ENCODE peak calls at places on chromosomes 7 and 10, in four cellular contexts. F is cardiac muscle cell, A is tibial nerve, U is cardiac fibroblast. X is an unnamed sample.

GRCh38 chr7:76262683-76263402 is 39.6 kb upstream of the HSPB1 start:
- DNase-seq in F (peak), A (peak), U (peak), X (peak)

GRCh38 chr10:103881420-103882284 is 26.3 kb upstream of the SH3PXD2A start:
- DNase-seq in F (no peak), A (no peak), U (no peak), X (no peak)

GRCh38 chr7:7911339-7911738 is 57.3 kb upstream of the GLCCI1 start:
- DNase-seq in F (peak), A (no peak), U (peak), X (no peak)

GRCh38 chr10:31242902-31243301 is 76.1 kb upstream of the ZEB1 start:
- DNase-seq in F (peak), A (no peak), U (peak), X (peak)

GRCh38 chr10:74418285-74418872 is 267.4 kb downstream of the ADK start:
- DNase-seq in F (no peak), A (no peak), U (no peak), X (no peak)

GRCh38 chr7:151327659-151328058 is 14.0 kb upstream of the NUB1 start:
- DNase-seq in F (no peak), A (no peak), U (peak), X (peak)

GRCh38 chr10:92219516-92219915 is 71.4 kb downstream of the CPEB3 start:
- DNase-seq in F (no peak), A (no peak), U (no peak), X (no peak)

GRCh38 chr7:151598045-151598444 is 78.3 kb upstream of the RHEB start:
- DNase-seq in F (peak), A (no peak), U (peak), X (peak)

GRCh38 chr10:81034376-81034775 is 496.7 kb downstream of the SH2D4B start:
- DNase-seq in F (no peak), A (no peak), U (no peak), X (no peak)

DNA sequence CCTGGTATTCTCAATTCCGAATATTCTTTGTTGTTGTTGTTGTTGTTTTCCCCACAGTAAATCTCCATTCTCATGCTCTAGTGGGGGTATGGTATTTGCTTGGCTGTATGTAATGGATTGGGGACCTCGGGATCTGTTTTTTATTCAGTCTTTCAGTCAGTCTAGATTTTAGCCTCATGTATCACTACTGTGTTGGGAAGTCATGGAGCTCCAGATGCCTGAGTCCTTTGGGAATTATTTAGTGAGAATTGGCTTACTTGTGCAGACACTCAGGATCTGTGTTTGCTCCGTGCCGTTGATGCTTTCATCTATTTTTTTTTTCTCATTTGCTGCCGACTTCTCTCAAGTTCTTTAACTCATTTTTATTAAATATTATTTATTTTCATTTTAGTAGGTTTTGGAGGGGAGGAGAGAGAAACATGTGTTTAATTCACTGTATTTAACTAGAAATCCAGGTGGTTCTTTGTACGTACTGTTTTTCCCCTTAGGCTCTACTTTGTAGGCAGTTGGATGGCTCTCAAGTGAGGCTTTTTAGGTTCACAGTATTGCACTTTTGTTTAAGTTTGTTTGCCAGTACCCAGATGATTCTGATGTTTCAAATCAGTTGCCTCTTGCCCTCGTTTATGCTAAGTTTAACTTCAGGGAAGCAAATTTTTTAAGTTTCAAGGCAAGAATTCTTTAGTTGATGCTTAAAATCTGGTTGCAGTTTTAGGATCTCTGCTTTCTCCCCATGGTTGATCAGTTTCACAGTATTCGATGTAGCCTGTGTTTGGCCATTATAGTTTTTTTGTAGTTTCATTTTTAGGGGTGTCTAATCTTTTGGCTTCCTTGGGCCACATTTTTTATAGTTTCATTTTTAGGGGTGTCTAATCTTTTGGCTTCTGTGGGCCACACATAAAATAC is 36.9 kb downstream of the ZNRF2 start:
- DNase-seq in F (peak), A (no peak), U (peak), X (no peak)
- H3K4me3 ChIP-seq in F (no peak), A (peak), U (no peak), X (no peak)

GRCh38 chr10:85105614-85106013 is 777.2 kb downstream of the CCSER2 start:
- DNase-seq in F (no peak), A (no peak), U (no peak), X (peak)
- TF ChIP-seq CTCF in F (no peak), A (no peak), U (no peak), X (peak)

GRCh38 chr10:79984851-79985250 is 35.9 kb upstream of the SFTPD start:
- DNase-seq in F (no peak), A (no peak), U (no peak), X (no peak)

GRCh38 chr10:79982486-79982800 is 33.5 kb upstream of the SFTPD start:
- DNase-seq in F (no peak), A (no peak), U (peak), X (no peak)

GRCh38 chr10:79981673-79982485 is 33.0 kb upstream of the SFTPD start:
- DNase-seq in F (peak), A (no peak), U (peak), X (no peak)

GRCh38 chr10:79982861-79983260 is 34.0 kb upstream of the SFTPD start:
- DNase-seq in F (no peak), A (no peak), U (no peak), X (no peak)

DNA sequence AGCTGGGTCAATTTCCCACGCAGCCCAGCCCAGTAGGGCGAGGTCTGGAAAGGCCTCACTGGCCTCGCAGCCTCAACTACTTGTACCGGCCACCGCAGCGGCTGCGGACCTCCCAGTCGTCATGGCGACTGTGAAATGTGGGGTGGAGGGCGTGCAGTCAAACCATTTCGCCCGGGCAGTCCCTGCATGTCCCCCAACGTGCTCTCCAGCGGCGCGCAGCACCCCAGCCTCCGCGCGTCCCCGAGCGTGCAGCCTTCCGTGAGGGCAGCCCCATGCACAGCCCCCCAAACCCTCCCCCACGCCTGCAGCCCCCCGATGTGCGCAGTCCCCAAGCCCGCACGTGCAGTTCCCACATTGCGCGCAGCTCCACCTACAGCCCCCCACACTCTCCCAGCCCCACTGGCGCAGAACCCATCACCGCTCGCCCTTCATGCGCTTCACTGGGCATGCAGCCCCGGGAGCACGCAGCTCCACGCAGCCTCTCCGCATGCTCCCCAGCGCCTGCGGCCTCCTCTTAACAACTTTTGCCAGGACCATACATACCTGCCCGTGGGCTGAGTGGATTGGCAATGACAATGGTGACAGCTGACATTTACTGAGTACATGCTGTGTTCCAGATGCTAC is 34.5 kb upstream of the SFTPD start:
- DNase-seq in F (no peak), A (no peak), U (no peak), X (no peak)
- H3K4me3 ChIP-seq in F (no peak), A (no peak), U (no peak), X (no peak)

DNA sequence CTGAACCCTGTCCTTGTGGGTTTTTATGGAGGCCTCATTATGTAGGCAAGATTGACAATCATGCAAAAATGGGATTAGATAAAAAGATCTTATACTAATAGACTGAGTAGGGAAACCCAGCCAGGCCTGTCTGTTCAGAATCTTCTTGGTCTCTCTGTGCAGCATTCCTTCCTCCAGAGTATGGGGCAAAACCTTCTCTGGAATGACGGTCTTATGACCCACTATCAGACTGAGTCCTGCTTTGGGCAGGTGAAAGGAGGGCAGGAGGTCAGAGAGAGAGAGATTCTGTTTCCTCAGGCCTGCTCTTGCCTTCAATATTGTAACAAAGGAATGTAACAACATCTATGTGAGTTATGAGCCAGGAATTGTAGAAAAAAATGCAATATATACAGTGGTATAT is 182.6 kb downstream of the DNAJC1 start:
- DNase-seq in F (no peak), A (no peak), U (no peak), X (no peak)
- TF ChIP-seq CTCF in F (no peak), A (no peak), U (no peak), X (no peak)

GRCh38 chr10:95466450-95466849 is 94.7 kb downstream of the SORBS1 start:
- DNase-seq in F (no peak), A (no peak), U (no peak), X (no peak)

GRCh38 chr10:95469251-95469650 is 91.9 kb downstream of the SORBS1 start:
- DNase-seq in F (no peak), A (no peak), U (no peak), X (no peak)

GRCh38 chr10:95464280-95464679 is 96.9 kb downstream of the SORBS1 start:
- DNase-seq in F (no peak), A (no peak), U (no peak), X (no peak)

GRCh38 chr10:95469676-95470075 is 91.5 kb downstream of the SORBS1 start:
- DNase-seq in F (no peak), A (no peak), U (no peak), X (no peak)

GRCh38 chr10:95467162-95467599 is 94.0 kb downstream of the SORBS1 start:
- DNase-seq in F (peak), A (peak), U (no peak), X (no peak)
- H3K4me3 ChIP-seq in F (no peak), A (no peak), U (no peak), X (no peak)

X was measured in epithelial cell of proximal tubule.